ENCODE peak calls at places on chromosomes 4 and X, in nine cellular contexts. I is GM06990, G is SK-N-SH, U is AG09309, M is mucosa of descending colon, Z is GM20000, H is ovary, T is breast epithelium, W is fibroblast of the aortic adventitia. R is an unnamed sample.

GRCh38 chrX:153408221-153408721 is 3.0 kb upstream of the ZFP92 start:
- DNase-seq in U (no peak), I (no peak), G (no peak), H (no peak), W (no peak), M (no peak), Z (no peak), T (no peak), R (no peak)

GRCh38 chr4:176259330-176260090 is 9.5 kb downstream of the ASB5 start:
- DNase-seq in I (no peak), H (no peak), W (peak), T (no peak), M (no peak), U (peak), G (no peak), Z (no peak), R (no peak)

GRCh38 chr4:40984051-40984450 is 230.3 kb downstream of the APBB2 start:
- DNase-seq in H (no peak), T (peak), Z (no peak), M (no peak), U (no peak), G (no peak), I (no peak), W (no peak), R (peak)

GRCh38 chr4:165766018-165766417 is 107.0 kb upstream of the TLL1 start:
- DNase-seq in I (no peak), T (no peak), M (no peak), Z (no peak), W (no peak), G (no peak), H (no peak), U (no peak), R (no peak)

GRCh38 chrX:153953342-153953830 is 8.9 kb upstream of the RENBP start:
- DNase-seq in I (peak), H (peak), T (peak), Z (peak), M (peak), U (no peak), G (peak), W (peak), R (peak)

GRCh38 chr4:128574706-128575105 is 234.8 kb upstream of the JADE1 start:
- DNase-seq in M (peak), W (peak), H (peak), I (peak), G (peak), T (no peak), Z (peak), U (no peak), R (peak)

GRCh38 chrX:1554469-1555210 is 17.7 kb upstream of the P2RY8 start:
- DNase-seq in Z (no peak), I (no peak), G (no peak), M (no peak), H (no peak), T (no peak), U (no peak), W (no peak), R (no peak)

GRCh38 chr4:7861440-7861881 is 78.2 kb downstream of the AFAP1 start:
- DNase-seq in I (no peak), H (no peak), G (no peak), Z (no peak), U (peak), W (peak), T (no peak), M (no peak), R (no peak)

GRCh38 chr4:74544655-74545361 is 99.9 kb downstream of the AREG start:
- DNase-seq in T (no peak), W (no peak), U (no peak), M (peak), G (no peak), I (no peak), H (no peak), Z (no peak), R (no peak)

GRCh38 chrX:133819546-133819945 is 165.8 kb downstream of the GPC3 start:
- DNase-seq in W (no peak), U (no peak), M (no peak), I (no peak), G (no peak), Z (no peak), T (no peak), H (no peak), R (no peak)

GRCh38 chr4:140188975-140189374 is 35.0 kb upstream of the MAML3 start:
- DNase-seq in Z (no peak), H (peak), T (no peak), U (peak), I (no peak), M (no peak), W (peak), G (no peak), R (peak)

GRCh38 chr4:177671845-177672244 is 229.6 kb upstream of the AGA start:
- DNase-seq in G (no peak), H (no peak), U (no peak), T (no peak), M (no peak), Z (no peak), I (no peak), W (no peak), R (no peak)

GRCh38 chr4:78210694-78211093 is 153.6 kb downstream of the FRAS1 start:
- DNase-seq in G (no peak), W (no peak), T (no peak), U (no peak), M (no peak), I (no peak), Z (no peak), H (no peak), R (no peak)

GRCh38 chrX:40644821-40645358 is 2.5 kb downstream of the CXorf38 start:
- DNase-seq in G (peak), I (peak), T (no peak), U (peak), W (peak), H (peak), Z (peak), M (peak), R (peak)

GRCh38 chrX:68833855-68834331 is 5.1 kb downstream of the EFNB1 start:
- DNase-seq in I (no peak), G (no peak), H (peak), U (no peak), W (no peak), T (no peak), M (peak), Z (no peak), R (peak)

GRCh38 chr4:185011408-185011807 is 6.9 kb upstream of the HELT start:
- DNase-seq in W (no peak), Z (no peak), T (no peak), M (peak), H (no peak), G (peak), I (no peak), U (no peak), R (peak)

GRCh38 chr4:159142254-159142653 is 39.4 kb downstream of the RAPGEF2 start:
- DNase-seq in H (no peak), W (peak), I (no peak), G (no peak), Z (no peak), M (no peak), U (no peak), T (no peak), R (no peak)

GRCh38 chr4:84634961-84635360 is 52.0 kb downstream of the CDS1 start:
- DNase-seq in I (no peak), Z (no peak), M (no peak), G (no peak), H (no peak), U (no peak), T (no peak), W (no peak), R (no peak)

GRCh38 chr4:56787380-56787779 is 34.1 kb downstream of the SPINK2 start:
- DNase-seq in H (peak), T (no peak), M (peak), U (no peak), Z (no peak), G (no peak), W (no peak), I (no peak), R (no peak)

GRCh38 chr4:37453004-37453360 is 208.4 kb downstream of the NWD2 start:
- DNase-seq in W (peak), M (peak), T (no peak), I (peak), Z (peak), H (no peak), U (peak), G (peak), R (peak)

GRCh38 chrX:102963955-102964354 is 26.9 kb downstream of the RAB40AL start:
- DNase-seq in T (no peak), G (no peak), I (no peak), Z (no peak), H (no peak), U (no peak), W (no peak), M (no peak), R (no peak)

GRCh38 chrX:153649915-153650782 is 3.1 kb downstream of the DUSP9 start:
- DNase-seq in I (no peak), H (peak), M (no peak), U (no peak), T (peak), W (no peak), G (no peak), Z (peak), R (no peak)

GRCh38 chrX:130060122-130061069 is 49.9 kb downstream of the ELF4 start:
- DNase-seq in W (peak), G (peak), U (no peak), T (peak), H (peak), M (peak), Z (peak), I (peak), R (peak)

GRCh38 chr4:40933272-40934053 is 183.7 kb downstream of the NSUN7 start:
- DNase-seq in T (no peak), M (no peak), U (no peak), G (peak), W (no peak), H (no peak), Z (no peak), I (no peak), R (no peak)

GRCh38 chrX:102154900-102155805 is 624 bp downstream of the BEX5 start:
- DNase-seq in W (no peak), Z (no peak), T (no peak), U (no peak), H (peak), G (peak), I (no peak), M (peak), R (peak)

GRCh38 chr4:87911252-87911774 is 64.2 kb upstream of the SPP1 start:
- DNase-seq in H (no peak), I (no peak), T (no peak), U (no peak), W (peak), M (no peak), G (no peak), Z (no peak), R (no peak)

GRCh38 chr4:113159901-113160545 is 110.6 kb downstream of the ANK2 start:
- DNase-seq in U (no peak), I (no peak), T (no peak), H (no peak), W (no peak), Z (no peak), G (no peak), M (no peak), R (no peak)

GRCh38 chr4:98711526-98711925 is 53.1 kb upstream of the TSPAN5 start:
- DNase-seq in T (no peak), H (no peak), I (no peak), Z (no peak), U (no peak), G (no peak), W (no peak), M (no peak), R (no peak)

GRCh38 chr4:75251547-75251946 is 262.7 kb downstream of the RCHY1 start:
- DNase-seq in I (peak), M (no peak), W (no peak), G (no peak), Z (peak), H (no peak), U (no peak), T (no peak), R (no peak)

GRCh38 chrX:10233173-10233572 is 76.4 kb downstream of the CLCN4 start:
- DNase-seq in H (no peak), W (no peak), T (no peak), I (no peak), U (no peak), G (no peak), M (no peak), Z (no peak), R (no peak)

GRCh38 chr4:106618920-106619319 is 250.3 kb upstream of the GIMD1 start:
- DNase-seq in H (no peak), W (peak), M (no peak), U (no peak), Z (no peak), T (no peak), G (no peak), I (no peak), R (no peak)
- TF ChIP-seq CTCF in H (no peak), W (no peak), M (no peak), U (no peak), Z (no peak), T (no peak), G (no peak), I (no peak), R (no peak)

DNA sequence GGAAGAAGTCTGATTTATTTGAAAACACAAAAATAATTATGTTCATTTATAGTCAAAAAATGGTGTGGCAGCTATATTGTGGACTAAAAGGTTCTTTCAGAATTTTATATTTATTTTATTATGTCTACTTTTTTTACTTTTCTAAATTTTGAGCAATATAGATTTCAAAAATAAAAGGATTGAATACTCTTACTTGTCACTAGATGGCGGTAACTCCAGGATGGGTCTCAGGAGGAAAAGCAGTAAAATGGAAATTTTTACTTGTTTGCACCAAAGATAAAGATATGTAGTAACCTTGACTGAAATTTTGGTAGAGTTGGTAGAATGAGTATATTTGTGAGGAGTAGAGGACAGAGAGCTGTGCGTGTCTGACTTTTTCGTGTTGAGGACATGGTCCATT is 14.5 kb upstream of the DACH2 start:
- DNase-seq in M (no peak), G (peak), W (peak), Z (no peak), T (no peak), H (no peak), U (no peak), I (no peak), R (no peak)
- TF ChIP-seq CTCF in M (no peak), G (peak), W (peak), Z (peak), T (no peak), H (no peak), U (peak), I (peak), R (no peak)

DNA sequence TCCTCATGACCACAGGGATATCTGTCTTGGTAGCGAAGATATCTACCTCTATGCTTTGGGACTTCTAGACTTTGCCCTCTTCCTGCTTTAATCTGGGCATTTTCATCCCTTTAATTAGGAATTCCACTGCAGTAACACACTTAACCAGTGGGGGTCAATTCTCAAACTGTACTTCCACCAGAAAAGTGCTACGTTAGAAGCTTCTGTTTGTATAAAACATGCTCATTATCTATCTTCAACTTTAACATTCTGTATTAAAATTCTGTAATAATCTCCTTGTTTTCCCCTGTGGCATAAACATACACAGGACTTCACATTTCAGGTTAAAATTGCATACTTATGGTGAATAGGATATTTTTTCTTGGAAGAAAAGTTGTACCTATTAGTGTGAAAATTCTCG is 105.6 kb downstream of the AMMECR1 start:
- DNase-seq in I (no peak), H (no peak), M (no peak), W (no peak), T (no peak), U (no peak), Z (no peak), G (peak), R (no peak)
- TF ChIP-seq CTCF in I (peak), H (no peak), M (no peak), W (peak), T (no peak), U (peak), Z (no peak), G (peak), R (no peak)

GRCh38 chr4:27003602-27004238 is 143.1 kb downstream of the STIM2 start:
- DNase-seq in U (peak), G (no peak), M (no peak), W (no peak), I (no peak), T (no peak), Z (no peak), H (no peak), R (no peak)
- TF ChIP-seq CTCF in U (peak), G (no peak), M (no peak), W (no peak), I (no peak), T (no peak), Z (no peak), H (no peak), R (no peak)

GRCh38 chrX:107849747-107850478 is 24.2 kb downstream of the MID2 start:
- DNase-seq in H (no peak), I (no peak), Z (no peak), U (no peak), G (no peak), W (no peak), M (no peak), T (no peak), R (peak)
- TF ChIP-seq CTCF in H (no peak), I (no peak), Z (no peak), U (no peak), G (no peak), W (peak), M (no peak), T (no peak), R (no peak)

GRCh38 chr4:48295116-48295515 is 25.5 kb upstream of the TEC start:
- DNase-seq in W (peak), T (no peak), G (no peak), I (no peak), U (no peak), M (no peak), Z (no peak), H (no peak), R (no peak)

GRCh38 chr4:48290146-48290772 is 20.6 kb upstream of the TEC start:
- DNase-seq in W (peak), M (peak), Z (peak), U (no peak), G (peak), T (no peak), H (no peak), I (no peak), R (no peak)
- TF ChIP-seq CTCF in W (peak), M (peak), Z (peak), U (peak), G (peak), T (peak), H (no peak), I (peak), R (peak)

DNA sequence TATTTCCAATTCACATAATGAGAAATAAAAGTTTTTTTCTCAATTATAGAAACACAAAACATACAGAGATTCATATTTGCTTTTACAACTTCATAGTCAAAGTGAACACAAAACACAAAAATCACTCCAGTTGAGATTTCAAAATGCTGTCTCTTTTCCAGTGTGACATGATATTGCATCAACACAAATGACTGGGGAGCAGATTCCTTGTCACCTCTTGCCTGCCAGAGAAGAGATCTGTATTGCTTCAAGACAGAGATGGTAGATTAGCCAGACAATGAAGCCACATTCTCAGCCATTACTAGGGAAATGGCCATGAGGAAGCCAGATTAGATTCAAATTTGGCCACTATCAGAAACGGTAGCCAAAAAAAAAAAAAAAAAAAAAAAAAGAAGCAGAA is 2313.1 kb upstream of the AGA start:
- DNase-seq in Z (no peak), G (no peak), M (no peak), I (no peak), T (no peak), H (no peak), U (no peak), W (no peak), R (no peak)
- TF ChIP-seq CTCF in Z (no peak), G (no peak), M (no peak), I (no peak), T (no peak), H (no peak), U (no peak), W (no peak), R (no peak)

DNA sequence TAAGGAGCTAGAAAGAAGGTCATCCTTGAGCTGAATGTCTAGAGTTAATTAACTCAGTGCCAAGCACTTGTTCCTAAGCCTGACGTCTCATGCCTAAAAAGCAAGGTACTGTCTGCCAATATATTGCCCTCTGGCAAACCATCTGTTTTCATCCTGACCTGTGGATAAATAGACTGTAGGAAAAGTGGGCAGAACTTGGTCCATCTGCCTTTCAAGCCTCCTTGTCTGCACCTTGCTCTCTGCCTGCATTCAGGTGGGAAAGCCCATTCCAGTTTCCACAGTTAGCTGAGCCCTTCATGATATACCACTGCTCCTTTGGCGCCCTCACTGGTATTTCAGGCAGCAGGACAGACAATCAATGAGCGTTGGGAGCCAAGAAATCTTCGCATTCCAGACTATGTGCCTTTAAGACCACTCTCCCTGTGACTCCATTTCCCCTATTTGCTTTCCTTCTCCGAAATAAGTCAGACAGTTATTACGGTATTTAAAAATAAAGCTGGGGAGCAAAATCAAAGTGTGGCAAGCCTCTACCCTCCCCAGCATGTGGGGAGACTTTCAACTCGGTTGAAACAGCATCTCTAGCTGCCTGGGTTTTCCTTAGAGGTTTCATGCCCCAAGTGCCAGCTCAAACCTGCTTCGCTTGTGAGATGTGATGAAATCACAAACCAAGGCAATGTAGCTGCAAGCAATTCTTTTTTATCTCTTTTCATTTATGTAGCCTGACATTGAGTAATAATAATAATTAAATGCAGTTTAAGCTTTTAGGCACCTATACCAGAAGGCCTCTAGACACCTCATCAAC is 2.5 kb upstream of the CCDC149 start:
- DNase-seq in W (no peak), T (no peak), H (no peak), M (peak), I (no peak), G (no peak), Z (no peak), U (no peak), R (peak)
- TF ChIP-seq CTCF in W (peak), T (no peak), H (no peak), M (no peak), I (no peak), G (peak), Z (no peak), U (no peak), R (peak)

DNA sequence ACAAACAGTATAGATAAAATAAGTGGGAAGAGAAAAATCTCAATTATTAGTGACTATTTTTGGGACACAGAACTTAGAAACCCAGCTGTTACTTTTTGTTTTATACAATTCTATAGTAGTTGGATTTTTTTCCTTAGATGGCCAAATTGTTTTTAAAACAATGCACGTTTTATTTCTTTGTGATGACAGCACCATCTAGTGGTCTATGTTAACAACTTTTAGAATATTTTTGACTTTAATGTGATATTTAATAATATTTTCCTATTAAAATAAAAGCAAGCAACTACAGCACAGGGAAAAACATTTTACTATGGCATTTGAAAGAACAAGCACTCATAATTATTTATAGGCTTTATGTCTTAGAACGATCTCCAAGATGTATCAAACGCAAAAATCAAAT is 5.6 kb upstream of the SMIM31 start:
- DNase-seq in T (no peak), U (no peak), G (peak), H (no peak), W (peak), M (no peak), Z (peak), I (no peak), R (no peak)
- TF ChIP-seq CTCF in T (no peak), U (peak), G (peak), H (no peak), W (peak), M (no peak), Z (no peak), I (peak), R (no peak)

R was measured in thyroid gland.